ENCODE peak calls at places on chromosomes 16 and 17, in five cellular contexts. N, B, L, F and S are unnamed samples.

GRCh38 chr17:59377410-59377809 is 46.0 kb downstream of the YPEL2 start:
- DNase-seq in F (no peak), N (no peak), B (no peak), L (peak), S (no peak)

GRCh38 chr16:67805718-67806427 is 487 bp downstream of the RANBP10 start:
- DNase-seq in F (no peak), L (no peak), N (no peak), B (peak), S (no peak)

GRCh38 chr16:69160192-69160591 is 26.8 kb upstream of the SNTB2 start:
- DNase-seq in L (no peak), F (no peak), N (no peak), B (no peak), S (no peak)

GRCh38 chr17:14080847-14081251 is 11.5 kb downstream of the COX10 start:
- DNase-seq in B (no peak), F (no peak), N (no peak), L (no peak), S (no peak)

GRCh38 chr17:34580685-34581445 is 1.5 kb downstream of the TMEM132E start:
- DNase-seq in F (no peak), L (no peak), B (no peak), N (no peak), S (no peak)

GRCh38 chr17:37830151-37830993 is 85.5 kb upstream of the HNF1B start:
- DNase-seq in B (no peak), F (no peak), L (no peak), N (no peak), S (peak)

GRCh38 chr16:27639588-27640276 is 89.8 kb downstream of the KATNIP start:
- DNase-seq in L (peak), B (no peak), N (no peak), F (no peak), S (peak)

GRCh38 chr16:2009302-2009711 is 314 bp downstream of the ZNF598 start:
- DNase-seq in N (no peak), F (no peak), L (no peak), B (no peak), S (no peak)

GRCh38 chr17:27155866-27156265 is 138.0 kb upstream of the WSB1 start:
- DNase-seq in B (no peak), N (no peak), L (no peak), F (no peak), S (no peak)

GRCh38 chr17:66283971-66284370 is 18.4 kb upstream of the PRKCA start:
- DNase-seq in L (no peak), N (no peak), F (no peak), B (no peak), S (no peak)

GRCh38 chr17:17739388-17740066 is 58.3 kb downstream of the RAI1 start:
- DNase-seq in L (peak), F (no peak), B (peak), N (no peak), S (no peak)

GRCh38 chr16:82924075-82924854 is 297.5 kb downstream of the CDH13 start:
- DNase-seq in B (no peak), F (no peak), L (no peak), N (no peak), S (no peak)

GRCh38 chr17:38724337-38724988 is 5.7 kb upstream of the CISD3 start:
- DNase-seq in B (no peak), L (no peak), N (no peak), F (no peak), S (no peak)

GRCh38 chr17:6648181-6648580 is 3.2 kb downstream of the MED31 start:
- DNase-seq in F (no peak), L (peak), B (no peak), N (no peak), S (peak)

GRCh38 chr16:48075398-48075797 is 80.4 kb downstream of the ABCC12 start:
- DNase-seq in B (no peak), F (no peak), L (peak), N (no peak), S (no peak)

GRCh38 chr16:16021988-16022682 is 72.7 kb downstream of the ABCC1 start:
- DNase-seq in L (peak), N (no peak), F (no peak), B (peak), S (peak)

GRCh38 chr17:74210191-74211140 is 2.9 kb upstream of the TTYH2 start:
- DNase-seq in N (peak), L (peak), B (peak), F (no peak), S (peak)

GRCh38 chr17:35212668-35213067 is 18.5 kb upstream of the SLC35G3 start:
- DNase-seq in B (no peak), F (no peak), L (peak), N (no peak), S (no peak)

GRCh38 chr17:12709063-12709462 is 43.4 kb downstream of the MYOCD start:
- DNase-seq in B (no peak), N (no peak), L (no peak), F (no peak), S (no peak)

GRCh38 chr17:76561332-76561731 is 21.5 kb downstream of the PRCD start:
- DNase-seq in N (no peak), L (no peak), B (no peak), F (no peak), S (no peak)

GRCh38 chr17:14161419-14161818 is 75.2 kb downstream of the CDRT15 start:
- DNase-seq in L (no peak), N (no peak), B (no peak), F (no peak), S (no peak)

GRCh38 chr17:49399995-49400394 is 14.7 kb downstream of the PHB1 start:
- DNase-seq in B (no peak), L (no peak), F (no peak), N (no peak), S (no peak)

GRCh38 chr16:82037666-82038065 is 2.6 kb downstream of the HSD17B2 start:
- DNase-seq in B (no peak), N (no peak), F (no peak), L (no peak), S (no peak)

GRCh38 chr16:72255785-72256184 is 83.8 kb upstream of the PMFBP1 start:
- DNase-seq in B (no peak), N (no peak), L (no peak), F (no peak), S (no peak)

GRCh38 chr16:50360779-50361178 is 8.0 kb downstream of the BRD7 start:
- DNase-seq in L (no peak), N (no peak), F (no peak), B (no peak), S (peak)

GRCh38 chr16:22721497-22722100 is 92.4 kb upstream of the HS3ST2 start:
- DNase-seq in B (no peak), F (no peak), N (no peak), L (no peak), S (no peak)

GRCh38 chr16:81560979-81561657 is 116.5 kb downstream of the CMIP start:
- DNase-seq in L (peak), F (no peak), N (no peak), B (no peak), S (peak)

GRCh38 chr16:19520861-19521331 is 1.0 kb downstream of the GDE1 start:
- DNase-seq in F (no peak), L (peak), B (no peak), N (no peak), S (peak)

GRCh38 chr17:67441052-67441738 is 64.1 kb downstream of the PITPNC1 start:
- DNase-seq in F (no peak), B (peak), N (peak), L (peak), S (peak)

GRCh38 chr17:9677411-9677810 is 32.1 kb downstream of the USP43 start:
- DNase-seq in N (no peak), F (no peak), L (peak), B (no peak), S (peak)

GRCh38 chr16:77450790-77451487 is 16.1 kb upstream of the ADAMTS18 start:
- DNase-seq in L (no peak), B (no peak), N (no peak), F (peak), S (no peak)

GRCh38 chr16:54128629-54129230 is 157.9 kb downstream of the IRX3 start:
- DNase-seq in B (no peak), N (no peak), L (no peak), F (no peak), S (no peak)

GRCh38 chr17:7748098-7748775 is 30.7 kb downstream of the DNAH2 start:
- DNase-seq in F (no peak), L (no peak), N (no peak), B (no peak), S (no peak)

GRCh38 chr16:72201387-72201786 is 29.4 kb upstream of the PMFBP1 start:
- DNase-seq in N (no peak), L (no peak), F (no peak), B (no peak), S (no peak)

GRCh38 chr16:64654137-64654652 is 467.7 kb downstream of the CDH11 start:
- DNase-seq in B (no peak), N (no peak), F (no peak), L (no peak), S (no peak)

GRCh38 chr16:68265078-68265925 is 976 bp downstream of the SLC7A6 start:
- DNase-seq in N (no peak), B (peak), L (peak), F (no peak), S (peak)

GRCh38 chr16:66359012-66359411 is 7.5 kb upstream of the CDH5 start:
- DNase-seq in F (no peak), L (peak), B (no peak), N (no peak), S (no peak)

GRCh38 chr17:66302761-66303626 is 581 bp downstream of the PRKCA start:
- DNase-seq in F (no peak), B (peak), L (peak), N (peak), S (peak)